ENCODE peak calls at places on chromosome 11, in seven cellular contexts. U is NCI-H1105 treated with DMSO at 0.1 percent for 48 hours, Z is tibial artery, D is HT1080, V is retina, R is thoracic aorta, W is activated T-cell treated with anti-CD3 and anti-CD28 coated beads for 24 hours. O is an unnamed sample.
A peak's percentile ranks its signal among the peaks of the same experiment; 100 is the strongest.

GRCh38 chr11:63917685-63918523 is 940 bp upstream of the RCOR2 start:
- DNase-seq in U (peak; percentile 19), Z (peak; percentile 92), D (no peak), V (peak; percentile 92), R (no peak), W (no peak), O (peak; percentile 89)

GRCh38 chr11:105673089-105673488 is 63.2 kb downstream of the GRIA4 start:
- DNase-seq in U (no peak), Z (no peak), D (peak; percentile 42), V (peak; percentile 20), R (no peak), W (no peak), O (peak; percentile 92)

GRCh38 chr11:111635706-111636045 is 33.4 kb downstream of the SIK2 start:
- DNase-seq in U (peak; percentile 69), Z (no peak), D (peak; percentile 48), V (peak; percentile 3), R (no peak), W (no peak), O (peak; percentile 18)

GRCh38 chr11:48384670-48385069 is 18.4 kb upstream of the OR4C5 start:
- DNase-seq in U (no peak), Z (no peak), D (no peak), V (no peak), R (no peak), W (no peak), O (no peak)

GRCh38 chr11:112620621-112621394 is 340.4 kb upstream of the NCAM1 start:
- DNase-seq in U (no peak), Z (no peak), D (peak; percentile 60), V (no peak), R (no peak), W (no peak), O (peak; percentile 27)

GRCh38 chr11:86737752-86738151 is 62.6 kb upstream of the PRSS23 start:
- DNase-seq in U (no peak), Z (no peak), D (no peak), V (no peak), R (no peak), W (no peak), O (peak; percentile 34)

GRCh38 chr11:70532066-70532440 is 133.7 kb downstream of the CTTN start:
- DNase-seq in U (no peak), Z (no peak), D (no peak), V (no peak), R (no peak), W (no peak), O (peak; percentile 21)

GRCh38 chr11:5366856-5367255 is 15.5 kb downstream of the OR51B6 start:
- DNase-seq in U (no peak), Z (no peak), D (peak; percentile 31), V (no peak), R (no peak), W (no peak), O (no peak)

GRCh38 chr11:27179334-27179733 is 138.7 kb downstream of the BBOX1 start:
- DNase-seq in U (no peak), Z (no peak), D (no peak), V (peak; percentile 61), R (no peak), W (no peak), O (no peak)

GRCh38 chr11:78418584-78419211 is 1.1 kb upstream of the GAB2 start:
- DNase-seq in U (no peak), Z (no peak), D (no peak), V (no peak), R (no peak), W (no peak), O (peak; percentile 15)

GRCh38 chr11:95599959-95600586 is 189.5 kb downstream of the FAM76B start:
- DNase-seq in U (no peak), Z (no peak), D (no peak), V (peak; percentile 68), R (no peak), W (no peak), O (peak; percentile 10)

GRCh38 chr11:65434667-65435179 is 12.1 kb downstream of the NEAT1 start:
- DNase-seq in U (no peak), Z (no peak), D (no peak), V (no peak), R (no peak), W (no peak), O (no peak)

GRCh38 chr11:128417607-128418324 is 169.6 kb downstream of the ETS1 start:
- DNase-seq in U (no peak), Z (no peak), D (peak; percentile 83), V (no peak), R (no peak), W (no peak), O (peak; percentile 43)

GRCh38 chr11:18802381-18803257 is 11.0 kb upstream of the PTPN5 start:
- DNase-seq in U (peak; percentile 71), Z (no peak), D (peak; percentile 59), V (peak; percentile 60), R (no peak), W (peak; percentile 27), O (peak; percentile 87)

GRCh38 chr11:74671520-74672196 is 59.6 kb downstream of the CHRDL2 start:
- DNase-seq in U (no peak), Z (peak; percentile 39), D (peak; percentile 60), V (no peak), R (no peak), W (no peak), O (no peak)

GRCh38 chr11:65574147-65574962 is 1.5 kb upstream of the EHBP1L1 start:
- DNase-seq in U (peak; percentile 62), Z (peak; percentile 97), D (peak; percentile 96), V (peak; percentile 83), R (peak; percentile 80), W (peak; percentile 88), O (peak; percentile 95)

GRCh38 chr11:67033661-67034166 is 10.8 kb downstream of the SYT12 start:
- DNase-seq in U (no peak), Z (peak; percentile 76), D (peak; percentile 93), V (no peak), R (no peak), W (no peak), O (no peak)

GRCh38 chr11:64762916-64763803 is 3.4 kb upstream of the PYGM start:
- DNase-seq in U (no peak), Z (peak; percentile 63), D (peak; percentile 44), V (peak; percentile 68), R (no peak), W (no peak), O (no peak)

GRCh38 chr11:96197801-96198465 is 145.1 kb downstream of the MAML2 start:
- DNase-seq in U (no peak), Z (no peak), D (no peak), V (no peak), R (no peak), W (no peak), O (no peak)

GRCh38 chr11:61697093-61697492 is 16.9 kb downstream of the DAGLA start:
- DNase-seq in U (no peak), Z (no peak), D (no peak), V (no peak), R (no peak), W (no peak), O (peak; percentile 57)

GRCh38 chr11:86594746-86595145 is 77.7 kb downstream of the ME3 start:
- DNase-seq in U (no peak), Z (no peak), D (peak; percentile 84), V (no peak), R (no peak), W (no peak), O (no peak)

GRCh38 chr11:3939651-3940190 is 84.3 kb downstream of the STIM1 start:
- DNase-seq in U (no peak), Z (no peak), D (no peak), V (no peak), R (no peak), W (no peak), O (no peak)

GRCh38 chr11:121291896-121292502 is 572 bp upstream of the SC5D start:
- DNase-seq in U (peak; percentile 81), Z (no peak), D (no peak), V (no peak), R (no peak), W (no peak), O (peak; percentile 64)

GRCh38 chr11:12636871-12637410 is 37.3 kb upstream of the TEAD1 start:
- DNase-seq in U (no peak), Z (no peak), D (no peak), V (peak; percentile 8), R (no peak), W (no peak), O (no peak)

GRCh38 chr11:86632499-86633269 is 39.7 kb downstream of the ME3 start:
- DNase-seq in U (no peak), Z (peak; percentile 75), D (peak; percentile 100), V (no peak), R (peak; percentile 24), W (peak; percentile 11), O (peak; percentile 18)

GRCh38 chr11:88068848-88069554 is 106.2 kb downstream of the RAB38 start:
- DNase-seq in U (no peak), Z (no peak), D (no peak), V (no peak), R (no peak), W (no peak), O (no peak)

GRCh38 chr11:81033779-81034550 is 1593.1 kb upstream of the TENM4 start:
- DNase-seq in U (peak; percentile 95), Z (no peak), D (no peak), V (no peak), R (no peak), W (no peak), O (no peak)

GRCh38 chr11:122165972-122166371 is 50.0 kb upstream of the BLID start:
- DNase-seq in U (peak; percentile 49), Z (no peak), D (no peak), V (no peak), R (no peak), W (no peak), O (no peak)

GRCh38 chr11:62613275-62613864 is 313 bp downstream of the ROM1 start:
- DNase-seq in U (no peak), Z (no peak), D (no peak), V (no peak), R (peak; percentile 40), W (no peak), O (no peak)

GRCh38 chr11:45754261-45754709 is 50.7 kb upstream of the SLC35C1 start:
- DNase-seq in U (no peak), Z (no peak), D (no peak), V (no peak), R (no peak), W (no peak), O (peak; percentile 68)

GRCh38 chr11:36447947-36448346 is 62.1 kb downstream of the TRAF6 start:
- DNase-seq in U (peak; percentile 49), Z (no peak), D (no peak), V (no peak), R (no peak), W (no peak), O (no peak)

GRCh38 chr11:2779981-2780849 is 80.4 kb upstream of the KCNQ1OT1 start:
- DNase-seq in U (no peak), Z (peak; percentile 68), D (no peak), V (peak; percentile 18), R (peak; percentile 1), W (no peak), O (peak; percentile 68)

GRCh38 chr11:59669611-59670009 is 773 bp upstream of the PATL1 start:
- DNase-seq in U (no peak), Z (peak; percentile 73), D (no peak), V (no peak), R (no peak), W (no peak), O (no peak)

GRCh38 chr11:93767018-93767417 is 17.1 kb upstream of the MED17 start:
- DNase-seq in U (no peak), Z (no peak), D (no peak), V (no peak), R (no peak), W (no peak), O (no peak)

GRCh38 chr11:73729594-73730206 is 31.2 kb downstream of the RAB6A start:
- DNase-seq in U (no peak), Z (no peak), D (peak; percentile 12), V (peak; percentile 12), R (no peak), W (no peak), O (peak; percentile 34)

GRCh38 chr11:1310772-1311468 is 1.5 kb upstream of the TOLLIP start:
- DNase-seq in U (no peak), Z (no peak), D (no peak), V (no peak), R (no peak), W (peak; percentile 46), O (no peak)

O was measured in left kidney.